ENCODE peak calls at places on chromosomes 7 and 10, in ten cellular contexts. I is left ventricle myocardium inferior, X is Caco-2, M is IMR-90, W is mammary epithelial cell, Z is BJ, U is K562, E is testis, N is fibroblast of lung, B is pancreas. F is an unnamed sample. For H3K36me3, the result is how much of the 10 kb centered on the place peaks cover.

GRCh38 chr7:1046722-1047679 is 2.7 kb downstream of the GPR146 start:
- DNase-seq in I (no peak), X (no peak), M (no peak), W (no peak), Z (no peak), U (peak), E (no peak), N (no peak), B (no peak), F (no peak)

GRCh38 chr7:81231203-81231922 is 312.5 kb upstream of the SEMA3C start:
- DNase-seq in I (no peak), X (no peak), M (no peak), W (no peak), Z (no peak), U (no peak), E (no peak), N (no peak), B (no peak), F (no peak)

GRCh38 chr7:114859477-114859876 is 62.4 kb upstream of the MDFIC start:
- DNase-seq in I (no peak), X (no peak), M (no peak), W (no peak), Z (no peak), U (no peak), E (no peak), N (no peak), B (no peak), F (no peak)

GRCh38 chr7:74092321-74092963 is 8.8 kb downstream of the LIMK1 start:
- DNase-seq in I (peak), X (no peak), M (no peak), W (no peak), Z (no peak), U (peak), E (no peak), N (no peak), B (no peak), F (no peak)

GRCh38 chr10:53622201-53622600 is 849.6 kb upstream of the MBL2 start:
- DNase-seq in I (no peak), X (no peak), M (no peak), W (peak), Z (no peak), U (no peak), E (no peak), N (no peak), B (no peak), F (no peak)

GRCh38 chr10:68428396-68428795 is 21.3 kb upstream of the RUFY2 start:
- DNase-seq in I (no peak), X (no peak), M (no peak), W (no peak), Z (no peak), U (no peak), E (no peak), N (peak), B (no peak), F (no peak)

GRCh38 chr7:130667593-130668257 is 823 bp downstream of the COPG2 start:
- DNase-seq in I (no peak), X (no peak), M (peak), W (no peak), Z (no peak), U (no peak), E (no peak), N (peak), B (no peak), F (no peak)

GRCh38 chr7:94698275-94698674 is 42.3 kb upstream of the SGCE start:
- DNase-seq in I (no peak), X (no peak), M (peak), W (peak), Z (peak), U (no peak), E (no peak), N (peak), B (no peak), F (no peak)

GRCh38 chr10:42149722-42150427 is 488.5 kb downstream of the ZNF33B start:
- DNase-seq in I (no peak), X (no peak), M (no peak), W (no peak), Z (no peak), U (no peak), E (no peak), N (no peak), B (no peak), F (no peak)

GRCh38 chr7:48887500-48887899 is 36.8 kb upstream of the CDC14C start:
- DNase-seq in I (no peak), X (no peak), M (no peak), W (peak), Z (no peak), U (no peak), E (no peak), N (peak), B (no peak), F (no peak)

GRCh38 chr7:42035205-42035604 is 201.8 kb downstream of the GLI3 start:
- DNase-seq in I (no peak), X (no peak), M (peak), W (no peak), Z (no peak), U (no peak), E (no peak), N (peak), B (no peak), F (no peak)

GRCh38 chr10:130128922-130129321 is 7.3 kb upstream of the GLRX3 start:
- DNase-seq in I (no peak), X (no peak), M (no peak), W (no peak), Z (no peak), U (no peak), E (no peak), N (no peak), B (no peak), F (no peak)

GRCh38 chr10:86888585-86889381 is 68.6 kb downstream of the MMRN2 start:
- DNase-seq in I (no peak), X (no peak), M (peak), W (peak), Z (peak), U (no peak), E (no peak), N (peak), B (no peak), F (no peak)

GRCh38 chr10:86659161-86659691 is 4.9 kb downstream of the OPN4 start:
- DNase-seq in I (no peak), X (no peak), M (no peak), W (no peak), Z (no peak), U (no peak), E (no peak), N (no peak), B (no peak), F (no peak)

GRCh38 chr7:94087664-94088352 is 83.7 kb upstream of the BET1 start:
- DNase-seq in I (no peak), X (peak), M (peak), W (peak), Z (no peak), U (peak), E (peak), N (peak), B (peak), F (peak)

GRCh38 chr7:77806425-77806824 is 7.9 kb downstream of the PHTF2 start:
- DNase-seq in I (no peak), X (no peak), M (no peak), W (no peak), Z (no peak), U (no peak), E (no peak), N (no peak), B (no peak), F (no peak)
- H3K4me3 ChIP-seq in I (no peak), X (no peak), M (no peak), W (no peak), Z (no peak), U (no peak), E (no peak), N (no peak), B (no peak), F (no peak)

GRCh38 chr10:21146446-21146789 is 249.3 kb upstream of the NEBL start:
- DNase-seq in I (no peak), X (no peak), M (no peak), W (no peak), Z (no peak), U (no peak), E (no peak), N (no peak), B (no peak), F (no peak)
- TF ChIP-seq CTCF in I (no peak), X (no peak), M (no peak), W (no peak), Z (no peak), U (no peak), E (no peak), N (no peak), B (no peak), F (no peak)

DNA sequence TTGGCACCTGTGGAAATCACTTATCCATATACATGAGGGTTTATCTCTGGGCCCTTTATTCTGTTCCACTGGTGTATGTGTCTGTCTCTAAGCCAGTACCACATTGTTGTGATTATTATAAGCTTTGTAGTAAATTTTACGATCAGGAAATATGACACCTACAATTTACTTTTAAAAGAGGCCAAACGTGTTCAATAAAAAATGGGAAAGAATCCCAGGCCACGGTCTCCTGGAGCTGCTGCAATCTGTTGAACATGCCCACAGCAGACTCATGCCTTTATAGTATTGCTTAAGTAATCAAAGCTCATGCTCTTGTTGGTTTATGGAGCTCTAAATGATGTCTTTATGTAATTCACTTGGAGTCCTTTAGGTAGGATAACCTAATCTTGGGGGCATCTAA is 273.0 kb downstream of the ZMYND11 start:
- DNase-seq in I (no peak), X (no peak), M (no peak), W (no peak), Z (peak), U (no peak), E (no peak), N (no peak), B (no peak), F (no peak)
- H3K36me3 ChIP-seq in I (under half), X (under half), M (under half), W (under half), Z (under half), U (under half), E (under half), N (under half), B (under half), F (under half)

DNA sequence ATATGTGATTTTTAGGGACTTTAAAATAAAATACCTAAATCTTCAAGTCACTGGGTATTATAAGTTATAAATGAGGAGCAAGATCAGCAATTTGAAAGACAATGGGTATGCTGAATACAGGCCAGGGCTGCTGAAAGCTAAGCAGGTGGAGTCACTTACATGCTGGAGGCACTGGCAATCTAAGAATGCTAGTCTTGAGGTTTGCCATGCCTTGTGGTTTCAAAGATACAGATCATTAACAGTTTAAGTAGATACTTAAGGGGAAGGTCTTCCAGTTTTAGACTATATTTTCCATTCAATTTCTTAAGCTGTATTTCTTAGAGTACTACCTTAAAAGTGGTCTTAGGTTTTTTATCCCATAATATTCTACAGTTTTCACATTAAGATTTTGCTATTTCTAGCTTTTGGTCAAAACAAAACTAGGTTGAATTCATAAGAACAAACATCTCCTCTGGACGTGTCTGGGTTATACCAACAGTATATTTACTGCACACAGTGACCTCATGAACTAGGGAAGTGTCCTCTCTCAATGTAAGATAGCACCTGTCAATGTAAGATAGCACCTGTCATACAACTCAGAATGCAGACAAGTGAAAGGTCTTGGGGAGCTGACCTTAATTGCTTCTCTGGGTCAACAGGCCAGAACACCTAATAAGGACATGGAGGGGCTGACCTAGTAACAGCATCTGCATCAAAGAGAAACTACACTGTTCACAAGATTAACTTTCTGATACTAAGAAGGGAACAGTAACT is 2.0 kb downstream of the SRI start:
- DNase-seq in I (no peak), X (no peak), M (no peak), W (no peak), Z (no peak), U (peak), E (no peak), N (no peak), B (no peak), F (no peak)
- H3K4me3 ChIP-seq in I (peak), X (no peak), M (no peak), W (peak), Z (no peak), U (peak), E (no peak), N (no peak), B (peak), F (no peak)

GRCh38 chr7:32178731-32179366 is 108.6 kb upstream of the PDE1C start:
- DNase-seq in I (no peak), X (no peak), M (no peak), W (no peak), Z (no peak), U (no peak), E (no peak), N (no peak), B (no peak), F (no peak)
- TF ChIP-seq CTCF in I (no peak), X (no peak), M (no peak), W (no peak), Z (no peak), U (no peak), E (no peak), N (no peak), B (no peak), F (no peak)

F was measured in WERI-Rb-1.